ENCODE peak calls at places on chromosomes 5 and 9, in seven cellular contexts. H is stomach, D is HepG2, U is upper lobe of right lung, O is sigmoid colon, A is AG04449, P is astrocyte. J is an unnamed sample.

GRCh38 chr9:134099123-134099761 is 31.4 kb upstream of the BRD3 start:
- DNase-seq in H (peak), D (peak), U (peak), O (no peak), A (no peak), P (no peak), J (peak)

GRCh38 chr9:127785933-127786772 is at the start of gene CDK9:
- DNase-seq in H (peak), D (peak), U (peak), O (peak), A (no peak), P (peak), J (peak)

GRCh38 chr5:44953078-44953477 is 144.3 kb downstream of the MRPS30 start:
- DNase-seq in H (no peak), D (no peak), U (no peak), O (no peak), A (no peak), P (no peak), J (no peak)

GRCh38 chr5:16378762-16379161 is 86.8 kb downstream of the ZNF622 start:
- DNase-seq in H (no peak), D (no peak), U (no peak), O (no peak), A (no peak), P (no peak), J (no peak)

GRCh38 chr5:76204713-76205112 is 121.5 kb downstream of the SV2C start:
- DNase-seq in H (peak), D (no peak), U (no peak), O (no peak), A (no peak), P (no peak), J (peak)

GRCh38 chr9:16241231-16241630 is 629.2 kb downstream of the BNC2 start:
- DNase-seq in H (no peak), D (no peak), U (no peak), O (no peak), A (no peak), P (peak), J (peak)

GRCh38 chr5:180313677-180314076 is 21.8 kb upstream of the MAPK9 start:
- DNase-seq in H (no peak), D (peak), U (peak), O (no peak), A (no peak), P (no peak), J (no peak)

GRCh38 chr5:9545959-9546851 is at the start of gene SEMA5A:
- DNase-seq in H (peak), D (no peak), U (peak), O (peak), A (no peak), P (peak), J (peak)

GRCh38 chr5:136020383-136021015 is 8.3 kb upstream of the TGFBI start:
- DNase-seq in H (no peak), D (peak), U (no peak), O (peak), A (peak), P (peak), J (peak)

GRCh38 chr9:113541019-113541900 is 77.7 kb downstream of the RGS3 start:
- DNase-seq in H (peak), D (peak), U (no peak), O (peak), A (no peak), P (peak), J (peak)

GRCh38 chr9:27019589-27019988 is 14.1 kb upstream of the LRRC19 start:
- DNase-seq in H (no peak), D (no peak), U (no peak), O (no peak), A (peak), P (peak), J (no peak)

GRCh38 chr5:78907255-78907886 is 77.7 kb downstream of the ARSB start:
- DNase-seq in H (no peak), D (no peak), U (no peak), O (peak), A (peak), P (peak), J (peak)

GRCh38 chr9:127124091-127124490 is 1.7 kb upstream of the ANGPTL2 start:
- DNase-seq in H (no peak), D (no peak), U (no peak), O (peak), A (no peak), P (no peak), J (no peak)

GRCh38 chr5:143775258-143775657 is 36.7 kb upstream of the HMHB1 start:
- DNase-seq in H (no peak), D (no peak), U (no peak), O (no peak), A (no peak), P (peak), J (peak)

GRCh38 chr5:160390787-160391696 is 8.8 kb downstream of the FAM200C start:
- DNase-seq in H (no peak), D (peak), U (no peak), O (no peak), A (no peak), P (peak), J (peak)

GRCh38 chr5:43631182-43631910 is 28.4 kb downstream of the NNT start:
- DNase-seq in H (peak), D (peak), U (no peak), O (peak), A (peak), P (peak), J (peak)

GRCh38 chr9:121266356-121266755 is 1.6 kb upstream of the GSN start:
- DNase-seq in H (no peak), D (no peak), U (no peak), O (no peak), A (no peak), P (no peak), J (no peak)

GRCh38 chr9:122912671-122912963 is 506 bp downstream of the ZBTB6 start:
- DNase-seq in H (no peak), D (no peak), U (no peak), O (no peak), A (no peak), P (no peak), J (no peak)

GRCh38 chr5:150562832-150563231 is 54.9 kb downstream of the NDST1 start:
- DNase-seq in H (no peak), D (peak), U (no peak), O (no peak), A (no peak), P (peak), J (peak)

GRCh38 chr5:147645172-147645571 is 135.3 kb upstream of the DPYSL3 start:
- DNase-seq in H (no peak), D (peak), U (no peak), O (no peak), A (no peak), P (no peak), J (no peak)

GRCh38 chr9:114303977-114304376 is 18.9 kb upstream of the ORM1 start:
- DNase-seq in H (peak), D (no peak), U (peak), O (no peak), A (no peak), P (no peak), J (no peak)

GRCh38 chr9:99055384-99055783 is 49.5 kb upstream of the TGFBR1 start:
- DNase-seq in H (no peak), D (peak), U (no peak), O (no peak), A (no peak), P (peak), J (peak)

GRCh38 chr5:52779213-52779612 is 8.5 kb upstream of the ITGA1 start:
- DNase-seq in H (no peak), D (no peak), U (no peak), O (no peak), A (no peak), P (no peak), J (no peak)

GRCh38 chr9:134187821-134188420 is 23.6 kb upstream of the RNU6ATAC start:
- DNase-seq in H (no peak), D (no peak), U (peak), O (peak), A (no peak), P (no peak), J (no peak)

GRCh38 chr5:171318026-171318425 is 9.0 kb downstream of the TLX3 start:
- DNase-seq in H (no peak), D (no peak), U (peak), O (no peak), A (no peak), P (no peak), J (no peak)

GRCh38 chr5:159034083-159034824 is 65.5 kb downstream of the EBF1 start:
- DNase-seq in H (no peak), D (no peak), U (no peak), O (no peak), A (no peak), P (no peak), J (peak)

GRCh38 chr5:97478513-97478912 is 295.5 kb upstream of the RIOK2 start:
- DNase-seq in H (no peak), D (no peak), U (no peak), O (no peak), A (no peak), P (no peak), J (peak)

GRCh38 chr5:10704949-10705621 is 55.9 kb downstream of the DAP start:
- DNase-seq in H (no peak), D (no peak), U (no peak), O (no peak), A (no peak), P (peak), J (peak)

GRCh38 chr9:14779566-14780022 is 57.1 kb upstream of the CER1 start:
- DNase-seq in H (no peak), D (no peak), U (no peak), O (no peak), A (no peak), P (no peak), J (no peak)

DNA sequence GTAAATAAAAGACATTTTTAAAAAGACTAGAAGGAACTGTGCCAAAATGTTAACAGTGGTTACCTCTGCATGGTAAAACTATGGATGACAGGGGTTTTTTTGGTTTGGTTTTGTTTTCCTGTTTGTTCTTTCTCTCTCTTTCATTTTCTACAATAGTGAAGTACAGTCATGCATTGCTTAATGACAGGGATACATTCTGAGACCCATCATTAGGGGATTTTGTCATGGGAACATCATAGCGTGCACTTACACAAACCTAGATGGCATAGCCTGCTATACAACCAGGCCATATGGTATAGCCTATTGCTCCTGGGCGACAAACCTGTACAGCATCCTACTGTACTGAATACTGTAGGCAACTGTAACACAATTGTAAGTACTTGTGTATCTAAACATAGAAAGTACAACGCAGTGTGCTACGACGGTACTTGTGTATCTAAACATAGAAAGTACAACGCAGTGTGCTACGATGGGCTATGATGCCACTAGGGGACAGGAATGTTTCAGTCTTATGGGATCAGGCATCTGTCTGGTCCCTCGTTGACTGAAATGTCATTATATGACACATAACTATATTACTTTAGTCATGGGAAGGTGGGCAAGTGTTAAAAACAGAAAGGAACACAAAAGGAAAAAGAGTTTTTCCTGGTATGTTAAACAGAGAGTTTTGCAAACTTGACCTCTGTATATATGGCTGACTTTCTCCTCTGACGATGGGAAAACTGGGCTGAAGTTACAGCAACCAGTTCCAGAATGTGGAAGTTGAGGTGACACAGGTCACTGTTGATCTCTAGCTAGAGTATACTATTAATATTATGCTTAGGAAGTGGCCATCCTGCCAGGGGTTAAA is 7.4 kb upstream of the ADAM19 start:
- DNase-seq in H (no peak), D (no peak), U (no peak), O (no peak), A (no peak), P (no peak), J (no peak)
- TF ChIP-seq CTCF in H (no peak), D (no peak), U (no peak), O (no peak), A (no peak), P (no peak), J (no peak)

DNA sequence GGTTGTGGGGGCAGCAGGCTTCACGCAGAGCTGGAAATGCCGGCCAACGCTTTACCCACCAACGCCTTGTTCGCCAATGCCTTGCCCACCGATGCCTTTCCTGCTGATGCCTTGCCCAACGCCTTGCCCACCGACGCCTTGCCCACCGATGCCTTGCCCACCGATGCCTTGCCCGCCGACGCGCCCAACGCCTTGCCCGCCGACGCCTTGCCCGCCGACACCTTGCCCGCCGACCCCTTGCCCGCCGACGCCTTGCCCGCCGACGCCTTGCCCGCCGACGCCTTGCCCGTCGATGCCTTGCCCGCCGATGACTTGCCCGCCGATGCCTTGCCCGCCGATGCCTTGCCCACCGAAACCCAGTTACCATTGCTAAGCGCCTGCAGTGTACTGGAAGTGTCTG is 1.7 kb downstream of the SLC6A18 start:
- DNase-seq in H (no peak), D (no peak), U (no peak), O (no peak), A (no peak), P (no peak), J (no peak)
- H3K4me3 ChIP-seq in H (no peak), D (no peak), U (no peak), O (no peak), A (no peak), P (no peak), J (no peak)

GRCh38 chr5:141437208-141437607 is 6.9 kb downstream of the PCDHGA12 start:
- DNase-seq in H (no peak), D (no peak), U (no peak), O (no peak), A (no peak), P (no peak), J (no peak)

GRCh38 chr5:141441571-141442170 is 11.4 kb downstream of the PCDHGA12 start:
- DNase-seq in H (no peak), D (no peak), U (no peak), O (no peak), A (no peak), P (no peak), J (no peak)

GRCh38 chr5:141434006-141434405 is 3.7 kb downstream of the PCDHGA12 start:
- DNase-seq in H (no peak), D (no peak), U (no peak), O (no peak), A (no peak), P (no peak), J (no peak)

GRCh38 chr5:141439411-141440141 is 9.3 kb downstream of the PCDHGA12 start:
- DNase-seq in H (no peak), D (no peak), U (no peak), O (no peak), A (no peak), P (peak), J (no peak)
- TF ChIP-seq CTCF in H (no peak), D (no peak), U (no peak), O (no peak), A (no peak), P (peak), J (no peak)

GRCh38 chr9:78242041-78242440 is 6.2 kb downstream of the CEP78 start:
- DNase-seq in H (no peak), D (no peak), U (no peak), O (no peak), A (no peak), P (no peak), J (no peak)

GRCh38 chr9:78238061-78239038 is 2.5 kb downstream of the CEP78 start:
- DNase-seq in H (no peak), D (no peak), U (no peak), O (no peak), A (no peak), P (no peak), J (no peak)

GRCh38 chr9:78236511-78236950 is 656 bp downstream of the CEP78 start:
- DNase-seq in H (no peak), D (peak), U (no peak), O (peak), A (no peak), P (no peak), J (no peak)

GRCh38 chr9:78235771-78236510 is at the start of gene CEP78:
- DNase-seq in H (peak), D (peak), U (peak), O (peak), A (peak), P (peak), J (peak)

DNA sequence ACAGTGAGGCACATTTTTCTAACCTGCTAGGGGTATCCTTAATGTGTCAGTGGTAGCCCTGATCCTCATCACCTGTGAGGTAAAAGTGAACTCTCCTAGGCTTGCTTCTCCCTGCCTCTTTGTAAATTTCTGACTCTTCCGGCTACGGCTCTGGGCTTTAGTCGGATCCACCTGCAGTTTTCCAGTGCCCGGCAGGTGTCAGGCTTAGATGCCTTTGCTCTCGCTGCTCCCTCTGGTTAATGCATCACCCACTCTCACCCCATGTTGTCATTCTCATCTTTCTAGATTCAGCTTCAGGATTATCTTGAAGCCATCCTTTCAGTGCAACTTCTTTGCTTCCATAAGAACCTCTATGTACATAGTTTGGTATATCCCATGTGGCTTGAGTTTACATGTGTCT is 3.6 kb downstream of the CEP78 start:
- DNase-seq in H (peak), D (peak), U (no peak), O (no peak), A (no peak), P (no peak), J (no peak)
- H3K4me3 ChIP-seq in H (no peak), D (no peak), U (no peak), O (no peak), A (no peak), P (no peak), J (no peak)

GRCh38 chr9:12972608-12973589 is 198.1 kb downstream of the LURAP1L start:
- DNase-seq in H (peak), D (peak), U (no peak), O (peak), A (no peak), P (peak), J (peak)
- TF ChIP-seq CTCF in H (no peak), D (no peak), U (no peak), O (no peak), A (no peak), P (no peak), J (no peak)

GRCh38 chr9:125759812-125760134 is 12.6 kb downstream of the PBX3 start:
- DNase-seq in H (no peak), D (no peak), U (no peak), O (no peak), A (no peak), P (no peak), J (peak)
- H3K4me3 ChIP-seq in H (peak), D (no peak), U (peak), O (peak), A (no peak), P (peak), J (peak)

DNA sequence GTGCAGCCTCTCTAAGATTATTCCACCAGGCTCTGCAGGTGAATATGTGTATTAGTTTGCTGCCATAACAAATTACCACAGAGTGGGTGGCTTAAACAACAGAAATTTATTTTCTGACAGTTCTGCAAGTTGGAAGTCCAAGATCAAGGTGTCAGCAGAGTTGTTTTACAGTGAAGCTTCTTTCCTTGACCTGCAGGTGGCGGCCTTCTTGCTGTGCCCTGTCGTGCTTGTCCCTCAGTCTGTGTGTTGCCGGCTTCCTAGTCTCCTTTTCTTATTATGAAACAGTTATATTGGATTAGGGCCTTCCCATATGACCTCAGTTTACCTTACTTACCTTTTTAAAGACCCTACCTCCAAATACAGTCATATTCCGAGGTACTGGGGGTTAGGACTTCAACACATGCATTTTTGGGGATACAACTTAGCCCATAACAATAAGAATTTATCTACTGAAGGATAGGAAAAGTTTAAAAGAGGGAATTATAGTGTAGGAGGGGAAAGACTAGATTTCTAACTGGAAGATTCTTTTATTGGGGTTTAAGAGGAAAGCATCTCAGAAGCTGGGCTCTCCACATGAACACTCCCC is 97.4 kb downstream of the OSTF1 start:
- DNase-seq in H (peak), D (peak), U (no peak), O (no peak), A (no peak), P (no peak), J (peak)
- TF ChIP-seq CTCF in H (peak), D (peak), U (peak), O (peak), A (peak), P (peak), J (peak)

DNA sequence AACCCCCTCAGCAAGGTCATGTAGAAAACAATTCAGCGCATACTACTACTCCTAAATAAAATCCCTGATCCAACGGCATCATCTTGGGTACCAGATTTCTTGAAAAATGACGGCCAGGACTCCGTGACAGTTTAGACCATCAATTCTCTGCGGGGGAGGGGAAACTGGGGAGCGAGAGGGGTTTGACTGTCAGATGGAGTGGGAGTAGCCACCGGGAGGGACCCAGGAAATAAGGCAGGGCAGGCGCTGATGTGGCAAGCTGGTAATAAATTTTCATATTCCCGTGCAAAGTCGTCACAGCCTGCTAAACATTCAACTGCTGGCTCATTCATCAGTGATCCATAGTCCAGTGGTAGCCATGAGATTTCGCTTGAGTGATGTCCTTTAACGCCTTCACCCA is 447 bp upstream of the CDH18 start:
- DNase-seq in H (no peak), D (no peak), U (no peak), O (no peak), A (no peak), P (no peak), J (no peak)
- H3K4me3 ChIP-seq in H (peak), D (no peak), U (no peak), O (no peak), A (peak), P (peak), J (peak)

J was measured in fibroblast of the aortic adventitia.